ENCODE peak calls at places on chromosomes 12 and 14, in five cellular contexts. W, A, T, P and I are unnamed samples.

GRCh38 chr14:106029959-106030358 is 503.6 kb downstream of the TMEM121 start:
- DNase-seq in W (no peak), A (no peak), T (no peak), P (no peak), I (no peak)

GRCh38 chr12:131946757-131947156 is 3.0 kb upstream of the EP400 start:
- DNase-seq in W (no peak), A (peak; percentile 23), T (peak; percentile 3), P (no peak), I (no peak)

GRCh38 chr14:104252256-104253215 is 114.1 kb downstream of the KIF26A start:
- DNase-seq in W (no peak), A (no peak), T (peak; percentile 56), P (no peak), I (no peak)

GRCh38 chr12:79844693-79845092 is 90.2 kb downstream of the PPP1R12A start:
- DNase-seq in W (peak; percentile 8), A (no peak), T (no peak), P (no peak), I (no peak)

GRCh38 chr14:72663076-72663487 is 230.8 kb downstream of the DPF3 start:
- DNase-seq in W (no peak), A (no peak), T (no peak), P (no peak), I (no peak)

GRCh38 chr12:116990971-116991966 is 80.5 kb downstream of the FBXW8 start:
- DNase-seq in W (peak; percentile 33), A (no peak), T (no peak), P (no peak), I (no peak)

GRCh38 chr12:119182701-119183493 is 4.2 kb downstream of the HSPB8 start:
- DNase-seq in W (no peak), A (no peak), T (no peak), P (no peak), I (peak; percentile 14)

GRCh38 chr12:80684077-80684495 is 23.3 kb upstream of the MYF6 start:
- DNase-seq in W (no peak), A (peak; percentile 34), T (no peak), P (no peak), I (peak; percentile 5)

GRCh38 chr12:12072064-12072760 is 1.5 kb downstream of the BCL2L14 start:
- DNase-seq in W (no peak), A (peak; percentile 79), T (peak; percentile 73), P (no peak), I (no peak)

GRCh38 chr14:29222671-29223268 is 456.2 kb downstream of the FOXG1 start:
- DNase-seq in W (no peak), A (peak; percentile 27), T (no peak), P (peak; percentile 46), I (peak; percentile 19)

GRCh38 chr14:69093551-69094421 is 59.1 kb downstream of the DCAF5 start:
- DNase-seq in W (no peak), A (peak; percentile 38), T (no peak), P (no peak), I (no peak)

GRCh38 chr12:56150563-56150962 is 1.8 kb upstream of the MYL6B start:
- DNase-seq in W (no peak), A (no peak), T (no peak), P (no peak), I (no peak)

GRCh38 chr12:117832459-117833457 is 136.0 kb downstream of the KSR2 start:
- DNase-seq in W (peak; percentile 41), A (no peak), T (no peak), P (no peak), I (no peak)

DNA sequence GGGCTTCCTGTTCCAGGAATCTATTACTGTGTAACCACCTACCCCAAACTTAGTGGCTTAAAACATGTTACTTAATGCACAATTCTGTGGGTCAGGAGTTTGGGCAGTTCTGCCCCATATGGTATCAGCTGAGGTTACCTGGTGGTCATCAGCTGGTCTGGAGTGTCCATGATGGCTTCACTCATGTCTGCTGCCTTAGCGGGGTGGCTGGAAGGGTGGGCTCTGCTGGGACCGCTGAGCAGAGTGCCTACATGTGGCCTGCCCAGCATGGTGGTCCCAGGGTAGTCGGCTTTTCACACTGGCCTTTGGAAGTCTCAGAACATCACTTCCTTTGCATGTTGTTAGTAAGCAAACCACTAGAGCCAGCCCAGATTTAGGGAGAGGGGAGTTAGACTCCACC is 53.9 kb downstream of the PELI2 start:
- DNase-seq in W (no peak), A (no peak), T (no peak), P (no peak), I (no peak)
- H3K4me3 ChIP-seq in W (no peak overlapping the region), A (no peak overlapping the region), T (no peak overlapping the region), P (no peak overlapping the region), I (peak overlapping the region; percentile 17)

DNA sequence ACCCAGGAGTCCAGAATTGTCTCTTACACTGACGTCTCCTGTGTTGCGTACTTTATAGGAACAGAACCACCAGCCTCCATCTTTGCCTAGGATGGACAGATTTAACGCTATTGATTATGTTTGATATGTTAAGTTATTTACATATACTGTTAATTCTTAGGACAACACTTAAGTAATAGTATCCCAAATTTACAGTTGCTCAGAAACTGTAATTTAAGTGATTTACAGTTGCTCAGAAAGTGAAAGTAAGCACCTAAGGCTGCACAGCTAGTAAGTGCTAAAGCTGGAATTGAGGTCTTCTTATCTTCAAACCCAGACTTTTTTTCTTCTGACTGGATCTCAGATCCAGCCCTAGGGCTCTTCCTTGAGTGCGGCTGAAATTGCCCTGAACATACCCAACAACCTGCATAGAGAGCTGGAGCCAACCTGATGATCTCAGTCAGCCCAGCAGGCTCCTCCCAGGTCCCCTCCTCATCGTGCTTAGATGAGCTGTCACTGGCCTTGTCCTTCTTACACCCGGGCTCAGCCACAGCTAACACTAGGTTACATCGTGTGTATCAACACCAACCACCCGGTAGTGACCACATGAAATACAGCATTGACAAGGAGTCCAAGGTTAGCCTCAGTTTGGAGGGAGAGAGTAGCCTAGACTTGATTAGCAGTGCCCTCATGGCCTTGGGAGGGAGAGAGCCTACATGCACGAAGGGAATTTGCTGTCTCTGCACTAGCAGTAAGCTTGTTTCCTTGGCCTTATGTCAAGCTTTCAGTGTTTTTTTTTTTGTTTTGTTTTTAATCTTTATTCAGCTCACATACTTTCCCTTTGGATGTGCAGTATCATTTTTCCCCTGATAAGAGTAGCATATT is 111.1 kb upstream of the ARHGAP5 start:
- DNase-seq in W (no peak), A (no peak), T (no peak), P (no peak), I (no peak)
- H3K4me3 ChIP-seq in W (no peak overlapping the region), A (no peak overlapping the region), T (no peak overlapping the region), P (no peak overlapping the region), I (no peak overlapping the region)

GRCh38 chr14:73833024-73833423 is 18.6 kb upstream of the PTGR2 start:
- DNase-seq in W (no peak), A (no peak), T (no peak), P (no peak), I (no peak)
- H3K4me3 ChIP-seq in W (no peak overlapping the region), A (no peak overlapping the region), T (no peak overlapping the region), P (no peak overlapping the region), I (no peak overlapping the region)

DNA sequence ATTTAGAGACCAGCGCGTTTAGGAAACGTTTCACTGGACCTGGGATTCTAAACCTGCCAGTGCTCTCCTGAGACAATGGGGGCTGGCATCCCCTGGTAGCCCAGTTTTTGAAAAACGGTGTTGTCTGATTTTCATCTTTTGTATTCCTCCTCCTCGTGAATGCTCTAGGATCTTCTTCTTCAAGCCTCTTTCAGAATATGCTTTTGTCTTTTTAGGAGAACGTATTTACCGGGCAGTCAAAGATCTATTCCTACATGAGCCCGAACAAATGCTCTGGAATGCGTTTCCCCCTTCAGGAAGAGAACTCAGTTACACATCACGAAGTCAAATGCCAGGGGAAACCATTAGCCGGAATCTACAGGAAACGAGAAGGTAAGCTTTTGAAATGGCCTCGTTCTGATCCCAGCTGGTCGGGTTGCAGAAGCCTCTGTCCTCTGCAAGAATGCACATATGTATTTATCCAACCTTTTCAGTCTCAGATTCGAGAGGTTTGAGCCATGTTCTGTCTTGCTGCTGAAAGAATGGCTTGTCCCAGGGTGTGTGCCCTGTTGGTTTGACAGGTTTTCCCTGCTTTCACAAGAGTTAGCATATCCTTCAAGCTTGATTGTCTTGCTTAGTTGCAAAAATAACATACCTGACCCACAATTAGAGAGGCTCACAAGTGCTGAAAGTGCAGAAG is 6.6 kb downstream of the KMT5A start:
- DNase-seq in W (no peak), A (no peak), T (no peak), P (no peak), I (no peak)
- H3K4me3 ChIP-seq in W (peak overlapping the region; percentile 44), A (peak overlapping the region; percentile 88), T (peak overlapping the region; percentile 69), P (no peak overlapping the region), I (no peak overlapping the region)

GRCh38 chr14:74610866-74611671 is 968 bp downstream of the LTBP2 start:
- DNase-seq in W (no peak), A (no peak), T (no peak), P (no peak), I (no peak)
- H3K4me3 ChIP-seq in W (peak overlapping the region; percentile 76), A (peak overlapping the region; percentile 84), T (peak overlapping the region; percentile 67), P (no peak overlapping the region), I (no peak overlapping the region)

GRCh38 chr12:103877288-103877687 is 36.3 kb upstream of the NT5DC3 start:
- DNase-seq in W (no peak), A (no peak), T (no peak), P (no peak), I (no peak)
- H3K4me3 ChIP-seq in W (no peak overlapping the region), A (no peak overlapping the region), T (no peak overlapping the region), P (no peak overlapping the region), I (no peak overlapping the region)

GRCh38 chr14:55272922-55273321 is 1.7 kb downstream of the FBXO34 start:
- DNase-seq in W (no peak), A (no peak), T (no peak), P (no peak), I (no peak)
- H3K4me3 ChIP-seq in W (no peak overlapping the region), A (peak overlapping the region; percentile 100), T (peak overlapping the region; percentile 78), P (no peak overlapping the region), I (no peak overlapping the region)

GRCh38 chr12:51955702-51956101 is 4.2 kb downstream of the ACVR1B start:
- DNase-seq in W (no peak), A (no peak), T (no peak), P (no peak), I (no peak)

GRCh38 chr12:51954465-51955361 is 3.2 kb downstream of the ACVR1B start:
- DNase-seq in W (no peak), A (no peak), T (no peak), P (no peak), I (no peak)

GRCh38 chr12:51953011-51953568 is 1.6 kb downstream of the ACVR1B start:
- DNase-seq in W (no peak), A (no peak), T (no peak), P (peak; percentile 43), I (no peak)

GRCh38 chr12:51951843-51952722 is 584 bp downstream of the ACVR1B start:
- DNase-seq in W (no peak), A (no peak), T (peak; percentile 75), P (peak; percentile 35), I (no peak)

GRCh38 chr12:51953925-51954324 is 2.4 kb downstream of the ACVR1B start:
- DNase-seq in W (no peak), A (no peak), T (no peak), P (no peak), I (no peak)
- H3K4me3 ChIP-seq in W (no peak overlapping the region), A (peak overlapping the region; percentile 72), T (peak overlapping the region; percentile 99), P (peak overlapping the region; percentile 97), I (no peak overlapping the region)